ENCODE peak calls at places on chromosomes 16 and 17, in five cellular contexts. P is amniotic stem cell; R is BJ; A is activated naive CD4-positive, alpha-beta T cell treated with anti-CD3 and anti-CD28 coated beads for 36 hours; G is lower leg skin. E is an unnamed sample.

GRCh38 chr16:89096042-89096717 is 2.5 kb downstream of the ACSF3 start:
- DNase-seq in P (no peak), R (no peak), A (no peak), G (no peak), E (no peak)

GRCh38 chr16:78567713-78568112 is 468.3 kb downstream of the WWOX start:
- DNase-seq in P (no peak), R (no peak), A (no peak), G (no peak), E (no peak)

GRCh38 chr17:35404360-35404759 is 27.9 kb downstream of the SLFN12 start:
- DNase-seq in P (no peak), R (no peak), A (no peak), G (no peak), E (no peak)

GRCh38 chr17:8713315-8713714 is 31.3 kb downstream of the CCDC42 start:
- DNase-seq in P (no peak), R (no peak), A (no peak), G (no peak), E (no peak)

GRCh38 chr16:78503501-78504110 is 404.2 kb downstream of the WWOX start:
- DNase-seq in P (no peak), R (no peak), A (peak; percentile 71), G (peak; percentile 71), E (peak; percentile 17)

GRCh38 chr17:7440823-7441174 is 1.5 kb downstream of the FGF11 start:
- DNase-seq in P (no peak), R (no peak), A (no peak), G (no peak), E (no peak)

GRCh38 chr17:83186226-83186625 is 106.8 kb downstream of the METRNL start:
- DNase-seq in P (no peak), R (no peak), A (peak; percentile 2), G (peak; percentile 12), E (no peak)

GRCh38 chr16:49821614-49822282 is 34.2 kb downstream of the ZNF423 start:
- DNase-seq in P (no peak), R (no peak), A (no peak), G (no peak), E (no peak)

GRCh38 chr16:71526111-71526998 is at the start of gene CHST4:
- DNase-seq in P (peak; percentile 28), R (peak; percentile 2), A (no peak), G (no peak), E (no peak)